ENCODE peak calls at places on chromosomes 5 and 9, in seven cellular contexts. H is stimulated activated naive CD8-positive, alpha-beta T cell treated with anti-CD3 and anti-CD28 coated beads, Interleukin-15, amount 100 ng/mL, for 72 hours; P is Right ventricle myocardium inferior; W is stomach; Z is aorta; L is EH; E is astrocyte of the spinal cord. O is an unnamed sample.

GRCh38 chr9:134365791-134366222 is 39.6 kb downstream of the RXRA start:
- DNase-seq in E (peak; percentile 43), P (no peak), H (no peak), Z (no peak), L (peak; percentile 73), W (peak; percentile 47), O (no peak)

GRCh38 chr9:85969727-85970126 is 28.8 kb downstream of the NAA35 start:
- DNase-seq in H (no peak), W (no peak), L (no peak), Z (no peak), E (no peak), P (no peak), O (no peak)

GRCh38 chr5:138709216-138709615 is 44.0 kb upstream of the CTNNA1 start:
- DNase-seq in E (no peak), H (no peak), L (no peak), W (no peak), Z (no peak), P (no peak), O (no peak)

GRCh38 chr9:130635306-130635705 is 29.1 kb upstream of the PRDM12 start:
- DNase-seq in W (no peak), L (no peak), H (no peak), Z (peak; percentile 30), P (no peak), E (no peak), O (no peak)

GRCh38 chr5:140358738-140359310 is 1.2 kb upstream of the SLC4A9 start:
- DNase-seq in W (no peak), Z (no peak), L (peak; percentile 66), H (no peak), P (no peak), E (peak; percentile 32), O (no peak)

GRCh38 chr9:120443489-120443888 is 136.5 kb downstream of the CDK5RAP2 start:
- DNase-seq in L (peak; percentile 86), E (peak; percentile 88), H (no peak), W (no peak), Z (no peak), P (no peak), O (no peak)

GRCh38 chr9:128127568-128127989 is at the start of gene PTGES2:
- DNase-seq in P (peak; percentile 94), H (peak; percentile 85), L (peak; percentile 84), W (peak; percentile 83), E (peak; percentile 87), Z (peak; percentile 95), O (no peak)

GRCh38 chr5:82720213-82720612 is 357.0 kb downstream of the TMEM167A start:
- DNase-seq in P (no peak), H (no peak), E (no peak), W (no peak), L (no peak), Z (no peak), O (no peak)

GRCh38 chr5:107112207-107112606 is 558.5 kb downstream of the EFNA5 start:
- DNase-seq in E (no peak), H (no peak), L (no peak), Z (no peak), W (no peak), P (no peak), O (no peak)

GRCh38 chr5:92353107-92354030 is 970.3 kb upstream of the ARRDC3 start:
- DNase-seq in E (peak; percentile 75), P (no peak), W (no peak), L (peak; percentile 70), H (no peak), Z (no peak), O (no peak)

GRCh38 chr5:138884094-138884493 is 9.0 kb upstream of the LRRTM2 start:
- DNase-seq in P (no peak), H (no peak), Z (no peak), L (no peak), E (no peak), W (no peak), O (no peak)

GRCh38 chr9:35675732-35676392 is 2.1 kb downstream of the CA9 start:
- DNase-seq in W (peak; percentile 65), P (peak; percentile 65), L (no peak), Z (peak; percentile 83), H (peak; percentile 62), E (no peak), O (no peak)

GRCh38 chr9:136718463-136719211 is 6.3 kb downstream of the DIPK1B start:
- DNase-seq in P (no peak), W (no peak), L (no peak), Z (no peak), H (no peak), E (no peak), O (no peak)

GRCh38 chr9:89463986-89464901 is 33.7 kb downstream of the SEMA4D start:
- DNase-seq in Z (peak; percentile 30), L (no peak), H (peak; percentile 89), E (no peak), P (no peak), W (peak; percentile 47), O (no peak)

GRCh38 chr5:96816430-96816939 is 8.7 kb upstream of the ERAP1 start:
- DNase-seq in Z (no peak), E (no peak), H (peak; percentile 70), L (no peak), P (no peak), W (no peak), O (no peak)

O was measured in SIG-M5.